ENCODE peak calls at places on chromosomes 5 and 9, in nine cellular contexts. I is A549, W is hepatocyte, G is gastrocnemius medialis, U is Panc1, D is AG09309, F is heart left ventricle, S is kidney, B is mammary epithelial cell. J is an unnamed sample.
A peak's percentile ranks its signal among the peaks of the same experiment; 100 is the strongest.

GRCh38 chr5:133933169-133933509 is 35.3 kb downstream of the C5orf15 start:
- DNase-seq in I (no peak), W (no peak), G (no peak), U (no peak), D (no peak), F (no peak), S (no peak), B (no peak), J (no peak)

GRCh38 chr5:107474361-107474723 is 196.4 kb downstream of the EFNA5 start:
- DNase-seq in I (no peak), W (no peak), G (no peak), U (no peak), D (no peak), F (no peak), S (no peak), B (no peak), J (no peak)

GRCh38 chr5:138000102-138000723 is 32.7 kb downstream of the FAM13B start:
- DNase-seq in I (peak; percentile 16), W (peak; percentile 5), G (no peak), U (peak; percentile 69), D (no peak), F (peak; percentile 36), S (no peak), B (peak; percentile 52), J (no peak)

GRCh38 chr9:95100071-95100627 is 217.4 kb downstream of the FANCC start:
- DNase-seq in I (no peak), W (no peak), G (no peak), U (no peak), D (no peak), F (no peak), S (no peak), B (peak; percentile 73), J (no peak)

GRCh38 chr5:143245929-143246561 is 157.4 kb downstream of the NR3C1 start:
- DNase-seq in I (peak; percentile 96), W (peak; percentile 44), G (peak; percentile 78), U (peak; percentile 91), D (peak; percentile 79), F (no peak), S (no peak), B (peak; percentile 96), J (no peak)

GRCh38 chr5:74212336-74212735 is 428.2 kb downstream of the ENC1 start:
- DNase-seq in I (no peak), W (no peak), G (no peak), U (no peak), D (no peak), F (no peak), S (no peak), B (no peak), J (no peak)

GRCh38 chr5:164317676-164318075 is 812.3 kb downstream of the MAT2B start:
- DNase-seq in I (no peak), W (no peak), G (no peak), U (no peak), D (no peak), F (no peak), S (no peak), B (no peak), J (no peak)

GRCh38 chr5:78806544-78806943 is 158.0 kb upstream of the LHFPL2 start:
- DNase-seq in I (no peak), W (no peak), G (no peak), U (no peak), D (peak; percentile 58), F (no peak), S (no peak), B (peak; percentile 36), J (no peak)

GRCh38 chr5:141172381-141173204 is at the start of gene PCDHB7:
- DNase-seq in I (peak; percentile 25), W (no peak), G (no peak), U (no peak), D (no peak), F (no peak), S (no peak), B (peak; percentile 24), J (no peak)

GRCh38 chr5:131423056-131423455 is 159.2 kb downstream of the CDC42SE2 start:
- DNase-seq in I (peak; percentile 13), W (peak; percentile 9), G (no peak), U (no peak), D (no peak), F (no peak), S (no peak), B (no peak), J (no peak)

GRCh38 chr9:89567649-89568048 is 37.2 kb upstream of the GADD45G start:
- DNase-seq in I (no peak), W (no peak), G (no peak), U (no peak), D (no peak), F (no peak), S (no peak), B (no peak), J (no peak)

GRCh38 chr5:77518304-77518703 is 26.2 kb upstream of the WDR41 start:
- DNase-seq in I (peak; percentile 7), W (no peak), G (no peak), U (no peak), D (no peak), F (no peak), S (no peak), B (no peak), J (peak; percentile 11)

DNA sequence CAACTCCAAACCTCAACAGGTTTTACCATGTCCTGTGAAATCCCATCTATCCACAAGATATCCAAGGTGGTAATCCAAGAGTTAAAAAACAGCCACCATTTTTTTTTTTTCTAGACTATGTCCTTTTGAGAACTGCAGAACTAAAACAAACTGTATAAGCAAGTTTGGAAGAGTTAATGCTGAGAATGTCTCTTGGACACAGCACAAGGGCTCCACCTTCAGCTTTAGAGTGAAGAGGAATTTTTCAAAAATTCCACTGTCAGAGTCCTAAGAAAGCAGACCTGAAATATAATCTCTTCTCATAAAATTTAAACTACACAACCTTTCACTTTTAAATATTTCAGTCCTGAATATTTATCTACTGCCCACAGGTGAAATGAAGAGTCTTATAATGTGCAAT is 167.8 kb upstream of the CCNG1 start:
- DNase-seq in I (no peak), W (peak; percentile 46), G (no peak), U (no peak), D (no peak), F (no peak), S (no peak), B (no peak), J (no peak)
- TF ChIP-seq CTCF in I (no peak), W (peak; percentile 54), G (no peak), U (peak; percentile 49), D (no peak), F (no peak), S (peak; percentile 40), B (peak; percentile 39), J (peak; percentile 42)

GRCh38 chr9:105698348-105698747 is 4.0 kb downstream of the TMEM38B start:
- DNase-seq in I (no peak), W (no peak), G (no peak), U (no peak), D (no peak), F (no peak), S (no peak), B (no peak), J (no peak)

GRCh38 chr9:105702207-105702606 is 7.9 kb downstream of the TMEM38B start:
- DNase-seq in I (no peak), W (no peak), G (no peak), U (no peak), D (no peak), F (no peak), S (no peak), B (no peak), J (no peak)

GRCh38 chr9:105697871-105698270 is 3.5 kb downstream of the TMEM38B start:
- DNase-seq in I (no peak), W (no peak), G (no peak), U (no peak), D (no peak), F (no peak), S (no peak), B (no peak), J (peak; percentile 87)

GRCh38 chr9:105696219-105696793 is 2.0 kb downstream of the TMEM38B start:
- DNase-seq in I (no peak), W (no peak), G (no peak), U (no peak), D (no peak), F (no peak), S (no peak), B (no peak), J (no peak)

GRCh38 chr9:105700598-105701544 is 6.5 kb downstream of the TMEM38B start:
- DNase-seq in I (no peak), W (no peak), G (no peak), U (no peak), D (no peak), F (no peak), S (no peak), B (no peak), J (no peak)
- H3K4me3 ChIP-seq in I (no peak overlapping the region), W (no peak overlapping the region), G (no peak overlapping the region), U (no peak overlapping the region), D (no peak overlapping the region), F (no peak overlapping the region), S (no peak overlapping the region), B (no peak overlapping the region), J (no peak overlapping the region)

DNA sequence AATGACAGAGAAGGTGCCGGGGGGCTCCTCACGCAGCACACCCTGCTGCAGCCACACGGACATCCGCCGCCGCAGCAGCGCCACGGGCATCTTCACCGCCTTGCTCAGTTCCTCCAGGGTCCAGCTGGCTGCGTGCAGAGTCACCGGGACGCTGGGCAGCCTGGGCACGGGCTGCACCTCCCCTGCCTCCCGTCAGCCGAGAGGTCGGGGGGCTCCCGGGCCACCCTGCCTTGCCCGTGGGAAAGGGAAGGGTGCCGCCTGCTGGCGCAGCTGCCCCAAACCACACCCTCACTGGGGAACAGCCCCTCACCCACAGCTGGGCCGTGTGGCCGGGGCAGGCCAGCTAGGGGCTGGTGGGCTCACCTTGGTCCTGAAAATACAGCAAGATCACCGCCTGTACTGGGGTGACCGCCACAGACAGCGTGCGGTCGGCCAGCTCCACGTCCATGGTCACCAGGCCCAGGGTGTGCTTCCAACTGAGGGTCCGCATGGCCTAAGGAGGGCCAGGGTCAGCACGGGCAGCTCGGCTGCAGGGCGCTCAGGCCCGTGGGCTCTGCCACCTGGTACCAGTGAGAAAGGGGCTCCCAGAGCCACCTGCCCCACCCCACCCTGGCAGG is 3.6 kb upstream of the TMEM210 start:
- DNase-seq in I (no peak), W (no peak), G (no peak), U (no peak), D (no peak), F (no peak), S (no peak), B (no peak), J (no peak)
- TF ChIP-seq CTCF in I (no peak), W (no peak), G (no peak), U (no peak), D (peak; percentile 28), F (peak; percentile 18), S (no peak), B (peak; percentile 12), J (no peak)

DNA sequence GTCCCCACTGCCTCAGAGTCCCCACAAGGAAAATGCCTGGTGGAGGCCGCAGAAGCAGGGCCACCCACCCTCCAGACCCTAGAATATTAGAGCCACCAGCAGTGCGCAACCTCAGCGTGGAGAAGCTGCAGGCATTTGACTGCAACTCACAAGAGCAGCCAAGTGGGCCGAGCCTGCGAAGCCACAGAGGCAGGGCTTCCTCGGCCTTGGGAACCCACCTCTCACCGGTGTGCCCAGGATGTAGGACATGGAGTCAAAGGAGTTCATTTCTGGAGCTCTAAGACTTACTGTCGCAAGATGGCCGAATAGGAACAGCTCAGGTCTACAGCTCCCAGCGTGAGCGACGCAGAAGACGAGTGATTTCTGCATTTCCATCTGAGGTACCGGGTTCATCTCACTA is 397.9 kb upstream of the PIK3R1 start:
- DNase-seq in I (no peak), W (no peak), G (no peak), U (no peak), D (no peak), F (no peak), S (peak; percentile 51), B (no peak), J (no peak)
- H3K4me3 ChIP-seq in I (no peak overlapping the region), W (no peak overlapping the region), G (no peak overlapping the region), U (no peak overlapping the region), D (no peak overlapping the region), F (no peak overlapping the region), S (no peak overlapping the region), B (no peak overlapping the region), J (no peak overlapping the region)

J was measured in LNCaP clone FGC.